ENCODE peak calls at places on chromosomes 16 and 17, in nine cellular contexts. W, B, X, K, S, Z, V, U and D are unnamed samples.

GRCh38 chr17:28744802-28745051 is 916 bp downstream of the TRAF4 start:
- DNase-seq in W (no peak), B (no peak), X (peak), K (no peak), S (no peak), Z (no peak), V (no peak), U (no peak), D (no peak)

GRCh38 chr17:14308965-14309879 is 8.3 kb downstream of the HS3ST3B1 start:
- DNase-seq in W (peak), B (no peak), X (peak), K (peak), S (peak), Z (peak), V (peak), U (peak), D (peak)

GRCh38 chr17:41467546-41467945 is 360 bp upstream of the KRT32 start:
- DNase-seq in W (no peak), B (no peak), X (no peak), K (no peak), S (no peak), Z (no peak), V (no peak), U (no peak), D (no peak)

GRCh38 chr16:13254998-13255614 is 353.7 kb downstream of the SHISA9 start:
- DNase-seq in W (no peak), B (no peak), X (no peak), K (no peak), S (no peak), Z (no peak), V (no peak), U (no peak), D (no peak)

GRCh38 chr17:19647697-19648474 is 665 bp upstream of the ALDH3A2 start:
- DNase-seq in W (peak), B (peak), X (peak), K (peak), S (no peak), Z (peak), V (no peak), U (peak), D (peak)

GRCh38 chr17:61658183-61658582 is 67.2 kb upstream of the NACA2 start:
- DNase-seq in W (no peak), B (no peak), X (no peak), K (no peak), S (no peak), Z (no peak), V (no peak), U (no peak), D (no peak)

GRCh38 chr17:8151641-8152111 is 528 bp downstream of the PER1 start:
- DNase-seq in W (no peak), B (no peak), X (peak), K (peak), S (no peak), Z (peak), V (peak), U (peak), D (peak)

GRCh38 chr16:80899804-80900592 is 95.6 kb upstream of the CDYL2 start:
- DNase-seq in W (no peak), B (no peak), X (peak), K (peak), S (no peak), Z (no peak), V (no peak), U (peak), D (peak)

GRCh38 chr17:77611791-77612466 is 346.6 kb upstream of the TNRC6C start:
- DNase-seq in W (no peak), B (no peak), X (no peak), K (no peak), S (no peak), Z (no peak), V (no peak), U (no peak), D (no peak)

GRCh38 chr16:67481561-67482259 is 753 bp upstream of the ATP6V0D1 start:
- DNase-seq in W (no peak), B (no peak), X (peak), K (peak), S (no peak), Z (peak), V (peak), U (peak), D (peak)

GRCh38 chr17:32341857-32342602 is at the start of gene C17orf75:
- DNase-seq in W (peak), B (peak), X (peak), K (peak), S (peak), Z (peak), V (peak), U (peak), D (peak)

GRCh38 chr16:4924593-4925378 is 12.2 kb downstream of the PPL start:
- DNase-seq in W (no peak), B (peak), X (no peak), K (no peak), S (no peak), Z (no peak), V (no peak), U (peak), D (no peak)

GRCh38 chr17:78823282-78824046 is 17.1 kb downstream of the USP36 start:
- DNase-seq in W (no peak), B (no peak), X (no peak), K (no peak), S (no peak), Z (no peak), V (no peak), U (no peak), D (no peak)

GRCh38 chr16:56771558-56772279 is 41.8 kb downstream of the NUP93 start:
- DNase-seq in W (no peak), B (no peak), X (no peak), K (no peak), S (no peak), Z (no peak), V (no peak), U (no peak), D (no peak)